ENCODE peak calls at places on chromosome 2, in seven cellular contexts. One of them, this sample, is unnamed.
A peak's percentile ranks its signal among the peaks of the same experiment; 100 is the strongest.

GRCh38 chr2:107511970-107512789 is 314.5 kb upstream of the RGPD4 start:
- DNase-seq in H9: no peak
- DNase-seq in mesendoderm: no peak
- DNase-seq in H1: no peak
- DNase-seq in IMR-90: no peak
- DNase-seq in neuronal stem cell: no peak
- DNase-seq in trophoblast cell: no peak
- DNase-seq in this sample: no peak

GRCh38 chr2:56077352-56077915 is 106.4 kb upstream of the CCDC85A start:
- DNase-seq in H9: peak; percentile 48
- DNase-seq in mesendoderm: peak; percentile 63
- DNase-seq in H1: peak; percentile 34
- DNase-seq in IMR-90: peak; percentile 7
- DNase-seq in neuronal stem cell: no peak
- DNase-seq in trophoblast cell: peak; percentile 45
- DNase-seq in this sample: peak; percentile 32

GRCh38 chr2:240970816-240971215 is 27.6 kb upstream of the SNED1 start:
- DNase-seq in H9: no peak
- DNase-seq in mesendoderm: no peak
- DNase-seq in H1: no peak
- DNase-seq in IMR-90: no peak
- DNase-seq in neuronal stem cell: no peak
- DNase-seq in trophoblast cell: no peak
- DNase-seq in this sample: no peak

GRCh38 chr2:238945433-238946150 is 97.7 kb downstream of the TWIST2 start:
- DNase-seq in H9: peak; percentile 88
- DNase-seq in mesendoderm: peak; percentile 80
- DNase-seq in H1: peak; percentile 54
- DNase-seq in IMR-90: peak; percentile 42
- DNase-seq in neuronal stem cell: no peak
- DNase-seq in trophoblast cell: peak; percentile 45
- DNase-seq in this sample: peak; percentile 66

GRCh38 chr2:241035142-241035817 is 36.9 kb downstream of the SNED1 start:
- DNase-seq in H9: peak; percentile 63
- DNase-seq in mesendoderm: peak; percentile 19
- DNase-seq in H1: no peak
- DNase-seq in IMR-90: no peak
- DNase-seq in neuronal stem cell: no peak
- DNase-seq in trophoblast cell: no peak
- DNase-seq in this sample: no peak

GRCh38 chr2:239548491-239548890 is 147.7 kb upstream of the HDAC4 start:
- DNase-seq in H9: no peak
- DNase-seq in mesendoderm: no peak
- DNase-seq in H1: no peak
- DNase-seq in IMR-90: no peak
- DNase-seq in neuronal stem cell: no peak
- DNase-seq in trophoblast cell: no peak
- DNase-seq in this sample: no peak

GRCh38 chr2:137991078-137991477 is 26.8 kb downstream of the HNMT start:
- DNase-seq in H9: no peak
- DNase-seq in mesendoderm: no peak
- DNase-seq in H1: no peak
- DNase-seq in IMR-90: no peak
- DNase-seq in neuronal stem cell: no peak
- DNase-seq in trophoblast cell: no peak
- DNase-seq in this sample: no peak

GRCh38 chr2:149666809-149667208 is 79.2 kb upstream of the MMADHC start:
- DNase-seq in H9: no peak
- DNase-seq in mesendoderm: no peak
- DNase-seq in H1: no peak
- DNase-seq in IMR-90: no peak
- DNase-seq in neuronal stem cell: no peak
- DNase-seq in trophoblast cell: no peak
- DNase-seq in this sample: peak; percentile 40

GRCh38 chr2:64543006-64543697 is 19.0 kb downstream of the AFTPH start:
- DNase-seq in H9: no peak
- DNase-seq in mesendoderm: no peak
- DNase-seq in H1: no peak
- DNase-seq in IMR-90: peak; percentile 45
- DNase-seq in neuronal stem cell: no peak
- DNase-seq in trophoblast cell: no peak
- DNase-seq in this sample: no peak

GRCh38 chr2:39368376-39368775 is 68.7 kb downstream of the MAP4K3 start:
- DNase-seq in H9: no peak
- DNase-seq in mesendoderm: no peak
- DNase-seq in H1: no peak
- DNase-seq in IMR-90: no peak
- DNase-seq in neuronal stem cell: no peak
- DNase-seq in trophoblast cell: no peak
- DNase-seq in this sample: no peak

GRCh38 chr2:148926291-148926961 is 51.4 kb downstream of the KIF5C start:
- DNase-seq in H9: peak; percentile 71
- DNase-seq in mesendoderm: peak; percentile 74
- DNase-seq in H1: peak; percentile 17
- DNase-seq in IMR-90: peak; percentile 12
- DNase-seq in neuronal stem cell: no peak
- DNase-seq in trophoblast cell: peak; percentile 16
- DNase-seq in this sample: peak; percentile 36

GRCh38 chr2:138502253-138503086 is 900 bp downstream of the SPOPL start:
- DNase-seq in H9: no peak
- DNase-seq in mesendoderm: peak; percentile 45
- DNase-seq in H1: no peak
- DNase-seq in IMR-90: no peak
- DNase-seq in neuronal stem cell: no peak
- DNase-seq in trophoblast cell: no peak
- DNase-seq in this sample: peak; percentile 21

GRCh38 chr2:61887684-61888303 is 662 bp downstream of the CCT4 start:
- DNase-seq in H9: no peak
- DNase-seq in mesendoderm: peak; percentile 36
- DNase-seq in H1: no peak
- DNase-seq in IMR-90: peak; percentile 36
- DNase-seq in neuronal stem cell: peak; percentile 8
- DNase-seq in trophoblast cell: no peak
- DNase-seq in this sample: peak; percentile 57

GRCh38 chr2:109383505-109384307 is 230.1 kb downstream of the SEPTIN10 start:
- DNase-seq in H9: no peak
- DNase-seq in mesendoderm: no peak
- DNase-seq in H1: no peak
- DNase-seq in IMR-90: no peak
- DNase-seq in neuronal stem cell: no peak
- DNase-seq in trophoblast cell: no peak
- DNase-seq in this sample: no peak

GRCh38 chr2:176128172-176129012 is 1.1 kb upstream of the HOXD8 start:
- DNase-seq in H9: peak; percentile 69
- DNase-seq in mesendoderm: peak; percentile 69
- DNase-seq in H1: no peak
- DNase-seq in IMR-90: no peak
- DNase-seq in neuronal stem cell: no peak
- DNase-seq in trophoblast cell: no peak
- DNase-seq in this sample: no peak

GRCh38 chr2:156511112-156511511 is 74.9 kb downstream of the GPD2 start:
- DNase-seq in H9: no peak
- DNase-seq in mesendoderm: no peak
- DNase-seq in H1: no peak
- DNase-seq in IMR-90: no peak
- DNase-seq in neuronal stem cell: no peak
- DNase-seq in trophoblast cell: no peak
- DNase-seq in this sample: no peak

GRCh38 chr2:172172513-172173217 is 70.0 kb upstream of the DLX2 start:
- DNase-seq in H9: peak; percentile 85
- DNase-seq in mesendoderm: peak; percentile 84
- DNase-seq in H1: peak; percentile 58
- DNase-seq in IMR-90: peak; percentile 44
- DNase-seq in neuronal stem cell: peak; percentile 61
- DNase-seq in trophoblast cell: peak; percentile 63
- DNase-seq in this sample: peak; percentile 61

GRCh38 chr2:67037655-67038054 is 359.5 kb upstream of the ETAA1 start:
- DNase-seq in H9: no peak
- DNase-seq in mesendoderm: no peak
- DNase-seq in H1: no peak
- DNase-seq in IMR-90: no peak
- DNase-seq in neuronal stem cell: no peak
- DNase-seq in trophoblast cell: no peak
- DNase-seq in this sample: no peak

GRCh38 chr2:150607471-150607870 is 120.0 kb upstream of the RND3 start:
- DNase-seq in H9: no peak
- DNase-seq in mesendoderm: no peak
- DNase-seq in H1: no peak
- DNase-seq in IMR-90: peak; percentile 69
- DNase-seq in neuronal stem cell: no peak
- DNase-seq in trophoblast cell: no peak
- DNase-seq in this sample: peak; percentile 38

GRCh38 chr2:159677654-159678053 is 34.7 kb upstream of the MARCHF7 start:
- DNase-seq in H9: no peak
- DNase-seq in mesendoderm: peak; percentile 3
- DNase-seq in H1: no peak
- DNase-seq in IMR-90: peak; percentile 33
- DNase-seq in neuronal stem cell: no peak
- DNase-seq in trophoblast cell: no peak
- DNase-seq in this sample: peak; percentile 20

GRCh38 chr2:240583774-240584173 is 2.8 kb upstream of the CAPN10 start:
- DNase-seq in H9: no peak
- DNase-seq in mesendoderm: no peak
- DNase-seq in H1: no peak
- DNase-seq in IMR-90: no peak
- DNase-seq in neuronal stem cell: no peak
- DNase-seq in trophoblast cell: no peak
- DNase-seq in this sample: no peak

GRCh38 chr2:173104156-173104555 is 28.5 kb downstream of the MAP3K20 start:
- DNase-seq in H9: no peak
- DNase-seq in mesendoderm: no peak
- DNase-seq in H1: no peak
- DNase-seq in IMR-90: no peak
- DNase-seq in neuronal stem cell: no peak
- DNase-seq in trophoblast cell: no peak
- DNase-seq in this sample: no peak

GRCh38 chr2:36330456-36331395 is 24.9 kb upstream of the CRIM1 start:
- DNase-seq in H9: no peak
- DNase-seq in mesendoderm: no peak
- DNase-seq in H1: no peak
- DNase-seq in IMR-90: peak; percentile 29
- DNase-seq in neuronal stem cell: no peak
- DNase-seq in trophoblast cell: peak; percentile 78
- DNase-seq in this sample: peak; percentile 20

GRCh38 chr2:20468549-20469500 is 22.0 kb downstream of the RHOB start:
- DNase-seq in H9: no peak
- DNase-seq in mesendoderm: no peak
- DNase-seq in H1: no peak
- DNase-seq in IMR-90: no peak
- DNase-seq in neuronal stem cell: no peak
- DNase-seq in trophoblast cell: no peak
- DNase-seq in this sample: no peak

GRCh38 chr2:28547223-28547860 is 51.5 kb downstream of the PLB1 start:
- DNase-seq in H9: no peak
- DNase-seq in mesendoderm: no peak
- DNase-seq in H1: no peak
- DNase-seq in IMR-90: no peak
- DNase-seq in neuronal stem cell: no peak
- DNase-seq in trophoblast cell: peak; percentile 26
- DNase-seq in this sample: no peak

GRCh38 chr2:172775319-172775718 is 39.7 kb downstream of the RAPGEF4 start:
- DNase-seq in H9: no peak
- DNase-seq in mesendoderm: no peak
- DNase-seq in H1: no peak
- DNase-seq in IMR-90: no peak
- DNase-seq in neuronal stem cell: no peak
- DNase-seq in trophoblast cell: no peak
- DNase-seq in this sample: no peak

GRCh38 chr2:42830922-42831574 is 38.7 kb upstream of the HAAO start:
- DNase-seq in H9: no peak
- DNase-seq in mesendoderm: peak; percentile 78
- DNase-seq in H1: no peak
- DNase-seq in IMR-90: no peak
- DNase-seq in neuronal stem cell: no peak
- DNase-seq in trophoblast cell: no peak
- DNase-seq in this sample: no peak

GRCh38 chr2:179461367-179461886 is 196.8 kb upstream of the SESTD1 start:
- DNase-seq in H9: no peak
- DNase-seq in mesendoderm: no peak
- DNase-seq in H1: no peak
- DNase-seq in IMR-90: no peak
- DNase-seq in neuronal stem cell: no peak
- DNase-seq in trophoblast cell: no peak
- DNase-seq in this sample: no peak
- H3K18ac ChIP-seq in H9: no peak overlapping the region
- H3K18ac ChIP-seq in mesendoderm: no peak overlapping the region
- H3K18ac ChIP-seq in H1: no peak overlapping the region
- H3K18ac ChIP-seq in IMR-90: peak overlapping the region; percentile 80
- H3K18ac ChIP-seq in neuronal stem cell: no peak overlapping the region
- H3K18ac ChIP-seq in trophoblast cell: no peak overlapping the region
- H3K18ac ChIP-seq in this sample: no peak overlapping the region

GRCh38 chr2:73202156-73203054 is at the start of gene NOTO:
- DNase-seq in H9: peak; percentile 76
- DNase-seq in mesendoderm: peak; percentile 52
- DNase-seq in H1: no peak
- DNase-seq in IMR-90: no peak
- DNase-seq in neuronal stem cell: no peak
- DNase-seq in trophoblast cell: peak; percentile 11
- DNase-seq in this sample: peak; percentile 53

GRCh38 chr2:73203055-73203681 is 794 bp downstream of the NOTO start:
- DNase-seq in H9: peak; percentile 53
- DNase-seq in mesendoderm: peak; percentile 61
- DNase-seq in H1: no peak
- DNase-seq in IMR-90: no peak
- DNase-seq in neuronal stem cell: no peak
- DNase-seq in trophoblast cell: no peak
- DNase-seq in this sample: peak; percentile 11

GRCh38 chr2:73197579-73197978 is 4.8 kb upstream of the NOTO start:
- DNase-seq in H9: no peak
- DNase-seq in mesendoderm: no peak
- DNase-seq in H1: no peak
- DNase-seq in IMR-90: no peak
- DNase-seq in neuronal stem cell: no peak
- DNase-seq in trophoblast cell: no peak
- DNase-seq in this sample: no peak
- H4K8ac ChIP-seq in H9: no peak overlapping the region
- H4K8ac ChIP-seq in mesendoderm: no peak overlapping the region
- H4K8ac ChIP-seq in H1: no peak overlapping the region
- H4K8ac ChIP-seq in IMR-90: no peak overlapping the region
- H4K8ac ChIP-seq in neuronal stem cell: no peak overlapping the region
- H4K8ac ChIP-seq in trophoblast cell: no peak overlapping the region
- H4K8ac ChIP-seq in this sample: no peak overlapping the region

GRCh38 chr2:132521321-132521720 is 104.7 kb downstream of the GPR39 start:
- DNase-seq in H9: no peak
- DNase-seq in mesendoderm: peak; percentile 63
- DNase-seq in H1: peak; percentile 9
- DNase-seq in IMR-90: peak; percentile 28
- DNase-seq in neuronal stem cell: no peak
- DNase-seq in trophoblast cell: no peak
- DNase-seq in this sample: peak; percentile 12
- H3K18ac ChIP-seq in H9: no peak overlapping the region
- H3K18ac ChIP-seq in mesendoderm: no peak overlapping the region
- H3K18ac ChIP-seq in H1: no peak overlapping the region
- H3K18ac ChIP-seq in IMR-90: no peak overlapping the region
- H3K18ac ChIP-seq in neuronal stem cell: no peak overlapping the region
- H3K18ac ChIP-seq in trophoblast cell: no peak overlapping the region
- H3K18ac ChIP-seq in this sample: no peak overlapping the region

GRCh38 chr2:216059233-216059834 is 22.3 kb downstream of the PECR start:
- DNase-seq in H9: no peak
- DNase-seq in mesendoderm: no peak
- DNase-seq in H1: no peak
- DNase-seq in IMR-90: no peak
- DNase-seq in neuronal stem cell: no peak
- DNase-seq in trophoblast cell: no peak
- DNase-seq in this sample: no peak
- H4K8ac ChIP-seq in H9: no peak overlapping the region
- H4K8ac ChIP-seq in mesendoderm: no peak overlapping the region
- H4K8ac ChIP-seq in H1: no peak overlapping the region
- H4K8ac ChIP-seq in IMR-90: no peak overlapping the region
- H4K8ac ChIP-seq in neuronal stem cell: no peak overlapping the region
- H4K8ac ChIP-seq in trophoblast cell: no peak overlapping the region
- H4K8ac ChIP-seq in this sample: no peak overlapping the region